ENCODE peak calls at places on chromosomes 4 and X, in ten cellular contexts. G is CD4-positive, alpha-beta T cell; H is mesenchymal stem cell; L is neural progenitor cell; B is fibroblast of the conjunctiva; E is ACHN; O is AG08396; I is ELR; U is psoas muscle; T is activated CD4-positive, CD25-positive, alpha-beta regulatory T cell. M is an unnamed sample.
A peak's percentile ranks its signal among the peaks of the same experiment; 100 is the strongest.

GRCh38 chr4:1569461-1570151 is 114.5 kb downstream of the FAM53A start:
- DNase-seq in G (peak; percentile 4), H (no peak), L (no peak), B (no peak), E (no peak), O (no peak), I (no peak), U (no peak), T (no peak), M (no peak)

GRCh38 chrX:47177079-47177478 is 16.6 kb upstream of the UBA1 start:
- DNase-seq in G (no peak), H (no peak), L (no peak), B (no peak), E (no peak), O (no peak), I (no peak), U (no peak), T (no peak), M (no peak)

GRCh38 chr4:105060628-105061027 is 86.0 kb upstream of the TET2 start:
- DNase-seq in G (no peak), H (no peak), L (no peak), B (no peak), E (no peak), O (no peak), I (peak; percentile 38), U (no peak), T (no peak), M (no peak)

GRCh38 chr4:140673729-140674128 is 82.5 kb downstream of the TBC1D9 start:
- DNase-seq in G (no peak), H (peak; percentile 61), L (no peak), B (peak; percentile 52), E (no peak), O (peak; percentile 17), I (peak; percentile 12), U (no peak), T (no peak), M (peak; percentile 67)

GRCh38 chrX:69616520-69617203 is 749 bp downstream of the EDA start:
- DNase-seq in G (no peak), H (no peak), L (peak; percentile 46), B (no peak), E (no peak), O (no peak), I (no peak), U (peak; percentile 27), T (no peak), M (no peak)

GRCh38 chr4:40446785-40447184 is 111.7 kb downstream of the CHRNA9 start:
- DNase-seq in G (no peak), H (no peak), L (no peak), B (no peak), E (no peak), O (no peak), I (no peak), U (no peak), T (no peak), M (no peak)

GRCh38 chr4:3747582-3747906 is 18.6 kb upstream of the ADRA2C start:
- DNase-seq in G (no peak), H (no peak), L (peak; percentile 67), B (no peak), E (peak; percentile 8), O (peak; percentile 47), I (peak; percentile 10), U (no peak), T (no peak), M (no peak)

GRCh38 chr4:172786039-172786792 is 382.4 kb upstream of the GALNT7 start:
- DNase-seq in G (no peak), H (peak; percentile 34), L (no peak), B (no peak), E (no peak), O (no peak), I (peak; percentile 4), U (peak; percentile 6), T (no peak), M (peak; percentile 5)

GRCh38 chrX:8627796-8628195 is 104.1 kb downstream of the ANOS1 start:
- DNase-seq in G (no peak), H (no peak), L (no peak), B (no peak), E (no peak), O (no peak), I (peak; percentile 1), U (no peak), T (no peak), M (no peak)

GRCh38 chr4:10687526-10687925 is 3.0 kb upstream of the CLNK start:
- DNase-seq in G (no peak), H (no peak), L (peak; percentile 13), B (no peak), E (no peak), O (no peak), I (no peak), U (no peak), T (no peak), M (no peak)

GRCh38 chr4:54091637-54092404 is 8.1 kb upstream of the GSX2 start:
- DNase-seq in G (peak; percentile 84), H (peak; percentile 85), L (peak; percentile 64), B (peak; percentile 40), E (peak; percentile 52), O (peak; percentile 89), I (peak; percentile 71), U (peak; percentile 86), T (peak; percentile 56), M (peak; percentile 35)

GRCh38 chr4:152328595-152328994 is 207.3 kb downstream of the FBXW7 start:
- DNase-seq in G (no peak), H (no peak), L (no peak), B (peak; percentile 62), E (no peak), O (no peak), I (peak; percentile 55), U (no peak), T (no peak), M (peak; percentile 45)

GRCh38 chrX:104972737-104973136 is 247.8 kb downstream of the TEX13A start:
- DNase-seq in G (no peak), H (no peak), L (no peak), B (no peak), E (no peak), O (no peak), I (no peak), U (no peak), T (no peak), M (no peak)

M was measured in GM04504.